ENCODE peak calls at places on chromosome 22, in four cellular contexts. R is cardiac fibroblast, T is heart right ventricle, J is uterus. P is an unnamed sample.

GRCh38 chr22:48709453-48709852 is 1118.2 kb downstream of the BRD1 start:
- DNase-seq in R (no peak), T (no peak), J (no peak), P (no peak)

GRCh38 chr22:48635825-48636224 is 1191.8 kb downstream of the BRD1 start:
- DNase-seq in R (no peak), T (no peak), J (no peak), P (no peak)

GRCh38 chr22:32475428-32476010 is 908 bp downstream of the FBXO7 start:
- DNase-seq in R (peak), T (peak), J (peak), P (no peak)

GRCh38 chr22:31612891-31613285 is 49.1 kb downstream of the PISD start:
- DNase-seq in R (no peak), T (no peak), J (no peak), P (no peak)

GRCh38 chr22:50150161-50151129 is 20.1 kb upstream of the PANX2 start:
- DNase-seq in R (no peak), T (no peak), J (no peak), P (no peak)

GRCh38 chr22:48647051-48647450 is 1180.6 kb downstream of the BRD1 start:
- DNase-seq in R (no peak), T (no peak), J (no peak), P (no peak)

GRCh38 chr22:33006220-33006954 is 51.8 kb downstream of the SYN3 start:
- DNase-seq in R (no peak), T (no peak), J (no peak), P (no peak)

GRCh38 chr22:29703595-29704195 is 16.1 kb upstream of the CABP7 start:
- DNase-seq in R (no peak), T (no peak), J (no peak), P (no peak)

GRCh38 chr22:19863571-19863970 is 8.9 kb upstream of the GNB1L start:
- DNase-seq in R (no peak), T (no peak), J (no peak), P (no peak)

GRCh38 chr22:34324763-34325162 is 404.5 kb upstream of the LARGE1 start:
- DNase-seq in R (no peak), T (peak), J (no peak), P (no peak)

GRCh38 chr22:26259510-26259909 is 90.2 kb downstream of the SEZ6L start:
- DNase-seq in R (peak), T (peak), J (no peak), P (peak)

GRCh38 chr22:49368221-49368975 is 459.3 kb downstream of the BRD1 start:
- DNase-seq in R (no peak), T (no peak), J (no peak), P (no peak)

GRCh38 chr22:50443202-50443601 is 31.6 kb downstream of the SBF1 start:
- DNase-seq in R (no peak), T (no peak), J (no peak), P (no peak)

GRCh38 chr22:50694766-50695420 is 22.3 kb downstream of the SHANK3 start:
- DNase-seq in R (no peak), T (no peak), J (no peak), P (no peak)

GRCh38 chr22:37218771-37219411 is 6.6 kb upstream of the SSTR3 start:
- DNase-seq in R (no peak), T (no peak), J (no peak), P (no peak)

DNA sequence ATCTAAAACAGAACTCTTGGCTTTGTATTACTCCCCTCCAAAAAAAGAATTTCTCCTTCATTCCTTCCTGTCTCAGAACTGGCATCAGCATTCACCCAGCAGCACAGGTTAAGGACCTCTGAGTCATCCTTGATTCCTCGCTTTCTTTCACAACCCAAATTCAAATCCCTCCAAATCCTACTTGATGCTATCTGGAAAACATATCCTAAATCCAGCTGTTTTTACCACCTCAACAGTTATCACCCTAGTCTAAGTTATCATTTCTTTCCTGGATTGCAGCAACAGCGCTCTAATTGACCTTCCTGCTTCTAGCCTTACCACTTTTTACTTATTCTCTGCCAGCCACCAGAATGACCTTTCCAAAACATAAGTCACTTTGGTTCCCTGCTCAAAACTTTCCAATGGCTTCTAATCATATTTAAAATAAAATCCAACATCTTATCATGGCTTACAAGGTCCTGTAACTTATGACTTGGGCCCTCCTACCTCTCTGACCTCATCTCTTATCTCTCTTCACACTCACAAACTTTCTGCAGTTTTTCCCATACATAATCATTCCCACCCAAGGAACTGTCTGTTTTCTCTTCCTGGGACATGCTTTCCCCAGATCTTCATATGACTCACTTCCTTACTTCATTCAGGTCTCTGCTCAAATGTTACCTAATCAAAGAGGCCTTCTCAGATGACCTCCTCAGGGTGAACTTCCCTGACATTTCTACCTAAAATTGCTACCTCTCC is 119.5 kb downstream of the TTC28 start:
- DNase-seq in R (peak), T (no peak), J (no peak), P (peak)
- H3K4me3 ChIP-seq in R (no peak), T (no peak), J (no peak), P (no peak)

GRCh38 chr22:23068832-23069385 is 1.4 kb upstream of the GNAZ start:
- DNase-seq in R (no peak), T (no peak), J (no peak), P (no peak)

GRCh38 chr22:23071163-23072034 is 1.1 kb downstream of the GNAZ start:
- DNase-seq in R (no peak), T (no peak), J (no peak), P (no peak)

GRCh38 chr22:23069502-23070357 is 589 bp upstream of the GNAZ start:
- DNase-seq in R (peak), T (peak), J (peak), P (peak)

GRCh38 chr22:23072035-23072910 is 2.0 kb downstream of the GNAZ start:
- DNase-seq in R (no peak), T (no peak), J (no peak), P (no peak)

DNA sequence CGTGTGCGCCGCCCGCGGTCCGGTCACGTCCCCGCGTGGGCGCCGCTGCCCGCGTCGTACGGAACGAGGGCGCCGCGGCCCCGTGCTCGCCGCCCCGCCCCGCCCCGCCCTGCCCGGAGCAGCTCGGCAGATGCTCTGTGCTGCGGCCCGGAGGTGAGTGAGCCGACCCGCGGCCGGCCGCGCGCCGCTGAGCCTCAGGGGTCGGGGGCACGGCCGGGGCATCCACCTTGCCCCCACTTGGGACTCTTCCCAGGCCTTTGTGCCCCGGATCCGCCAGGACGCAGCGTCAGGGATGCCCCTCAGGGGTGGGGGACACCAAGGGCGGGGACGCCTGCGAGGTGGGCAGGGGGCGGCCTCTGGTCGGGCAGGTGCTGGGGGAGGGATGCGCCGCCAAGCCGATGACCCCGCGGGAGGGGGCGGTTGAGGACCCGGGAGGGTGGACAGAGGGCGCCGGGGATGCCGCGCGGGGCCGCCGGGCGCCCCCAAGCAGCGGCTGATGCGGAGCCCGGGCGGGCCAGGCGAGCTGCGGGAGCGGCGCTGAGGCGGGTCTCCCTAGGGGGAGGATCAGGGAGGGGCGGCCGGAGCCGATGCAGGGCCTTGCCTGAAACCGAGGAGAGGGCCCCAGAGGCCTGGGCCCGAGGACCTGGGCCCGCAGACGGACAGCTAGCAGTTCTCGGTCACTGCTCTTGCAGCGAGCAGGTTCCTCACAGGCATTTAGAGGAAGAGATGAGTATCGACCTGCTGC is at the start of gene GNAZ:
- DNase-seq in R (no peak), T (no peak), J (peak), P (no peak)
- H3K4me3 ChIP-seq in R (peak), T (peak), J (peak), P (peak)

GRCh38 chr22:43341565-43341964 is 1.6 kb downstream of the SCUBE1 start:
- DNase-seq in R (no peak), T (no peak), J (no peak), P (no peak)
- H3K4me3 ChIP-seq in R (no peak), T (no peak), J (no peak), P (no peak)

DNA sequence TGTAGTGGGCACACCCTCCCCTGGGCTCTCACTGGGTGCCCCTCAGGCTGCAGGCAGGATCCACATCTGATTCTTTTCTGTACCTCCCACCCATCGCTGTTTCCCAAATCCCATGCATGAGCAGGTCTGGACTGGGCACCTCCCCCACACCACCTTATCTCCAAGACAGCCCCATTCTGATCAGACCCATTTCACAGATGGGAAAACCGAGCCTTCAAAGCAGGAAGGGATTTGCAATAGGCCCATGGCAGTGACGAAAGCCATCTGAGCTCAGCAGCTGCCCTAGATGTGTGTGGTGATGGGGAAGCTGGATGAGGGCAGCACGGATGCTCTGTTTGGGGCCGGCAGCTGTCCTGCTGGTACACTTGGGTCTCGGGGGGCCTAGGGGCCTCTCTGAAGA is 41.4 kb downstream of the WNT7B start:
- DNase-seq in R (no peak), T (no peak), J (no peak), P (no peak)
- H3K4me3 ChIP-seq in R (no peak), T (no peak), J (no peak), P (no peak)

GRCh38 chr22:38417252-38418060 is 37.5 kb downstream of the KCNJ4 start:
- DNase-seq in R (no peak), T (no peak), J (no peak), P (no peak)

GRCh38 chr22:38420734-38421133 is 34.3 kb downstream of the KCNJ4 start:
- DNase-seq in R (no peak), T (no peak), J (no peak), P (no peak)

GRCh38 chr22:38418589-38418988 is 36.4 kb downstream of the KCNJ4 start:
- DNase-seq in R (no peak), T (no peak), J (no peak), P (no peak)

GRCh38 chr22:38419121-38419863 is 35.7 kb downstream of the KCNJ4 start:
- DNase-seq in R (no peak), T (no peak), J (no peak), P (no peak)

GRCh38 chr22:38419864-38420172 is 35.2 kb downstream of the KCNJ4 start:
- DNase-seq in R (no peak), T (no peak), J (no peak), P (no peak)
- H3K4me3 ChIP-seq in R (no peak), T (no peak), J (no peak), P (no peak)

GRCh38 chr22:23522642-23523251 is 57.3 kb downstream of the IGLL1 start:
- DNase-seq in R (peak), T (peak), J (no peak), P (no peak)

GRCh38 chr22:23521442-23522113 is 58.5 kb downstream of the IGLL1 start:
- DNase-seq in R (peak), T (peak), J (peak), P (peak)

GRCh38 chr22:23518381-23519187 is 61.5 kb downstream of the IGLL1 start:
- DNase-seq in R (no peak), T (no peak), J (no peak), P (no peak)

GRCh38 chr22:23519442-23520177 is 60.5 kb downstream of the IGLL1 start:
- DNase-seq in R (no peak), T (no peak), J (no peak), P (no peak)

DNA sequence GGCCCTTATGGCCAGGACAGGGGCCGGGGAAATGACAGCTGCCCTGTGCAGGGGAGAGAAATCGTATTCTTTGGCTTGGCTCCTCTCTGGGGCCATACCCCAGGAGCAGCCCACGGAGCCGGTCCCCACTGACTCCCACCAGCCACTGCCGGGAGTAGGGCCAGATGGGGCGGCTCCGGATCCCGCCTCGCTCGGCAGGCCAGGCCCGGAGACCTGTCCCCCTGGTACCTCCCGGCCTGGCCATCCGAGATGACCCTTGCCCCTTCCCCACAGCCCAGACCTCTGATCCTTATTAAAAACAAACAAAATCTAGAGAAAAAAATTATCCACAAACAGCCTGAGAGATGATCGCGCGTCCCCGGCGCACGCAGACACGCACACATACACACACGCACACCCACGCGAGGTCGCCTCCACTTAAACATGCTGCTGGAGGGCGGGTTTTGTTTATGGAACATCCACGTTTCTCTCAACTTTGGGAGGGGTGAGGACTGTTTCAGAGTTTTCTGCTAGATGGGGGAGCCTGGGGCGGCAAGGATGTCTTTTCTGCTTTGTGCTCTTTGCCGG is 59.1 kb downstream of the IGLL1 start:
- DNase-seq in R (peak), T (peak), J (peak), P (peak)
- H3K4me3 ChIP-seq in R (peak), T (no peak), J (peak), P (peak)

DNA sequence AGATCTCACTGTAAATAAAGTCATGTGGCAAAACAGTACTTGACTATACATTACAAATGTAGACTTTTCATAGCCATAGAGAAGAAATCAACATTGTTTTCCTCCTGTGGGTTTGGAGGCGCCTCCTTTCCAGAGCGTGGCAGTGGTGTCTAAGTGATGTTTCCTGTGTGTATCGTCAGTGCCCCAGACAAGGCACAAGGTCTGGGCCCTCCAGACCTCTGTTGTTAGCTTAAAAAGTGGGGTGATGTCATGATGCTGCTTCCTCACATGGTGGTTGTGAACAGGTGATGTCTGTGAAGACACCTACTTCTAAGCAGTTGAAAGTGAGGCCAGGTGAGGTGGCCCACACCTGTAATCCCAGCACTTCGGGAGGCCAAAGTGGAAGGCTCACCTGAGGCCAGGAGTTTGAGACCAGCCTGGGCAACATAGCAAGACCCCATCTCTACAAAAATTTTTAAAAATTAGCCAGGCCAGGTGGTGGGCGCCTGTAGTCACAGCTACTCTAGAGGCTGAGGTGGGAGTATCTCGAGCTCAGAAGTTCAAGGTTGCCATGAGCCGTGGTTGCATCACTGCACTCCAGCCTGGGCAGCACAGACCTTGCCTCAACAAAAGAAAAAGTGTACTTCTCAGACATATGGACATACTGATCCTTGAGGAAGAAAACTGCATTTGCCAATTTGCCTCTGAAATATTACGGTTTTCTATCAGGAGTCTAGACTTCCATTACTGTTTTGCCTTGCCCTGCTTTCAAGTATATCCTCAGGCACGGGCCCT is 15.7 kb downstream of the NUP50 start:
- DNase-seq in R (no peak), T (no peak), J (no peak), P (no peak)
- H3K4me3 ChIP-seq in R (no peak), T (no peak), J (no peak), P (no peak)

GRCh38 chr22:35728639-35729308 is 11.1 kb downstream of the APOL5 start:
- DNase-seq in R (no peak), T (no peak), J (no peak), P (no peak)

GRCh38 chr22:35727436-35727835 is 9.8 kb downstream of the APOL5 start:
- DNase-seq in R (peak), T (no peak), J (no peak), P (no peak)

GRCh38 chr22:35726398-35726797 is 8.7 kb downstream of the APOL5 start:
- DNase-seq in R (no peak), T (no peak), J (no peak), P (no peak)

GRCh38 chr22:35725521-35725920 is 7.8 kb downstream of the APOL5 start:
- DNase-seq in R (no peak), T (no peak), J (no peak), P (no peak)

DNA sequence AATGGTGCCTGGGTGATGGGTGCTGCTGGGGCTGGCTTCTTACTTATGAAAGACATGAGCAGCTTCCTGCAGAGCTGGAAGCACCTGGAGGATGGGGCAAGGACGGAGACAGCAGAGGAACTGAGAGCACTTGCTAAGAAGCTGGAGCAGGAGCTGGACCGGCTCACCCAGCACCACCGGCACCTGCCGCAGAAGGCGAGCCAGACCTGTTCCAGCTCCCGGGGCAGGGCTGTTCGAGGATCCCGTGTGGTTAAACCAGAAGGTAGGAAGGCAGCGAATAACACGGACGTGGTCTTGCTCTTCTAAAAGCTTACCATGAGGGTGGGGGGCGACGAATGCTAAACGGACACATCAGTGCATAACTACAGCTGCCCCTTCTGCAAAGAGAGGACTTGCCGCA is 9.3 kb downstream of the APOL5 start:
- DNase-seq in R (no peak), T (no peak), J (no peak), P (no peak)
- H3K4me3 ChIP-seq in R (no peak), T (no peak), J (no peak), P (no peak)